ENCODE peak calls at places on chromosomes 2 and 18, in nine cellular contexts. H is fibroblast of pulmonary artery, R is GM10248, I is neural crest cell, A is upper lobe of left lung, T is NB4, X is pancreas, B is neural progenitor cell, G is bronchial epithelial cell. U is an unnamed sample.

GRCh38 chr2:38116762-38117161 is 40.8 kb upstream of the CYP1B1 start:
- DNase-seq in A (no peak), B (no peak), X (no peak), I (no peak), R (no peak), G (peak), H (peak), T (no peak), U (peak)

GRCh38 chr2:54952978-54953456 is 97.2 kb downstream of the RTN4 start:
- DNase-seq in R (no peak), X (no peak), H (no peak), B (no peak), A (no peak), G (peak), T (peak), I (no peak), U (no peak)

GRCh38 chr18:79386547-79386946 is 9.2 kb upstream of the NFATC1 start:
- DNase-seq in H (no peak), I (no peak), R (no peak), G (no peak), B (no peak), T (no peak), A (peak), X (no peak), U (no peak)

GRCh38 chr2:21431078-21431477 is 307.3 kb downstream of the TDRD15 start:
- DNase-seq in G (no peak), T (no peak), X (no peak), I (no peak), R (no peak), A (no peak), H (no peak), B (no peak), U (no peak)

GRCh38 chr2:70607121-70607551 is 53.5 kb upstream of the TGFA start:
- DNase-seq in A (no peak), T (no peak), H (no peak), I (no peak), G (no peak), X (no peak), R (no peak), B (no peak), U (no peak)

GRCh38 chr2:237627463-237628321 is at the start of gene LRRFIP1:
- DNase-seq in X (no peak), R (no peak), H (no peak), B (peak), G (no peak), T (no peak), I (no peak), A (peak), U (peak)

GRCh38 chr2:161033059-161033660 is 127.1 kb upstream of the TANK start:
- DNase-seq in T (no peak), I (no peak), B (no peak), R (no peak), H (no peak), G (no peak), A (no peak), X (no peak), U (no peak)

GRCh38 chr2:27370816-27371620 is 602 bp downstream of the SNX17 start:
- DNase-seq in H (peak), T (peak), I (no peak), A (peak), X (peak), G (peak), B (no peak), R (peak), U (peak)

GRCh38 chr2:142140434-142140845 is 9.6 kb upstream of the LRP1B start:
- DNase-seq in X (no peak), R (no peak), I (no peak), H (peak), A (no peak), G (peak), B (peak), T (peak), U (no peak)

GRCh38 chr2:234266952-234267351 is 216.4 kb downstream of the SPP2 start:
- DNase-seq in X (no peak), R (no peak), H (no peak), I (no peak), G (no peak), B (no peak), T (no peak), A (no peak), U (no peak)

GRCh38 chr2:24635181-24635580 is 144.1 kb downstream of the NCOA1 start:
- DNase-seq in R (no peak), X (no peak), B (no peak), I (no peak), T (no peak), A (no peak), G (no peak), H (peak), U (no peak)

GRCh38 chr2:16763493-16763899 is 97.9 kb upstream of the CYRIA start:
- DNase-seq in A (no peak), H (peak), R (no peak), B (no peak), X (no peak), G (peak), I (no peak), T (peak), U (no peak)

GRCh38 chr2:8458461-8459459 is 223.1 kb upstream of the ID2 start:
- DNase-seq in H (no peak), G (peak), A (no peak), R (no peak), B (no peak), X (no peak), T (no peak), I (no peak), U (no peak)

GRCh38 chr2:169704160-169704713 is 10.0 kb downstream of the PHOSPHO2 start:
- DNase-seq in R (no peak), T (no peak), H (no peak), A (no peak), X (no peak), B (no peak), I (no peak), G (no peak), U (no peak)

GRCh38 chr2:16774091-16774490 is 108.5 kb upstream of the CYRIA start:
- DNase-seq in X (no peak), H (peak), A (no peak), B (no peak), G (peak), I (no peak), R (no peak), T (no peak), U (no peak)

GRCh38 chr2:145230546-145230945 is 710.6 kb upstream of the ZEB2 start:
- DNase-seq in H (no peak), B (no peak), I (no peak), T (no peak), X (no peak), G (no peak), R (no peak), A (no peak), U (no peak)

GRCh38 chr2:169637620-169638019 is 53.5 kb downstream of the PPIG start:
- DNase-seq in H (peak), X (no peak), T (no peak), R (no peak), A (no peak), G (peak), I (no peak), B (no peak), U (peak)

GRCh38 chr2:94956797-94957391 is 68.6 kb upstream of the MAL start:
- DNase-seq in B (no peak), G (peak), T (peak), R (peak), A (no peak), I (peak), H (peak), X (no peak), U (peak)

GRCh38 chr18:54284967-54285785 is 15.9 kb downstream of the POLI start:
- DNase-seq in G (peak), T (no peak), I (no peak), A (no peak), X (no peak), B (no peak), H (peak), R (peak), U (peak)

GRCh38 chr2:121297217-121297830 is 12.3 kb upstream of the TFCP2L1 start:
- DNase-seq in H (peak), I (peak), R (no peak), T (peak), X (no peak), G (peak), A (no peak), B (peak), U (peak)

GRCh38 chr2:122033796-122034195 is 278.3 kb downstream of the TSN start:
- DNase-seq in I (no peak), G (no peak), A (no peak), T (no peak), B (no peak), R (no peak), X (no peak), H (no peak), U (no peak)

GRCh38 chr2:43311276-43311675 is 84.9 kb upstream of the ZFP36L2 start:
- DNase-seq in A (no peak), T (no peak), I (no peak), R (no peak), H (peak), G (peak), B (no peak), X (no peak), U (no peak)

GRCh38 chr2:8046849-8047248 is 635.0 kb upstream of the ID2 start:
- DNase-seq in I (no peak), R (no peak), H (no peak), G (no peak), A (no peak), B (no peak), T (no peak), X (no peak), U (no peak)

GRCh38 chr2:68027959-68028358 is 34.8 kb downstream of the C1D start:
- DNase-seq in I (no peak), X (no peak), A (no peak), B (no peak), T (no peak), R (no peak), G (no peak), H (no peak), U (no peak)

GRCh38 chr18:11857177-11857887 is 6.1 kb downstream of the CHMP1B start:
- DNase-seq in I (no peak), B (peak), T (peak), A (peak), X (peak), H (peak), G (peak), R (no peak), U (peak)

GRCh38 chr2:235061656-235062055 is 109.8 kb downstream of the SH3BP4 start:
- DNase-seq in X (no peak), R (no peak), T (no peak), A (no peak), H (no peak), B (no peak), G (no peak), I (no peak), U (no peak)

GRCh38 chr2:231928901-231929725 is 2.9 kb upstream of the NPPC start:
- DNase-seq in H (no peak), R (peak), T (no peak), X (no peak), A (peak), G (no peak), B (no peak), I (no peak), U (no peak)

GRCh38 chr2:120632796-120633646 is 102.6 kb upstream of the GLI2 start:
- DNase-seq in H (no peak), T (no peak), A (no peak), X (no peak), R (no peak), G (no peak), B (no peak), I (no peak), U (no peak)

DNA sequence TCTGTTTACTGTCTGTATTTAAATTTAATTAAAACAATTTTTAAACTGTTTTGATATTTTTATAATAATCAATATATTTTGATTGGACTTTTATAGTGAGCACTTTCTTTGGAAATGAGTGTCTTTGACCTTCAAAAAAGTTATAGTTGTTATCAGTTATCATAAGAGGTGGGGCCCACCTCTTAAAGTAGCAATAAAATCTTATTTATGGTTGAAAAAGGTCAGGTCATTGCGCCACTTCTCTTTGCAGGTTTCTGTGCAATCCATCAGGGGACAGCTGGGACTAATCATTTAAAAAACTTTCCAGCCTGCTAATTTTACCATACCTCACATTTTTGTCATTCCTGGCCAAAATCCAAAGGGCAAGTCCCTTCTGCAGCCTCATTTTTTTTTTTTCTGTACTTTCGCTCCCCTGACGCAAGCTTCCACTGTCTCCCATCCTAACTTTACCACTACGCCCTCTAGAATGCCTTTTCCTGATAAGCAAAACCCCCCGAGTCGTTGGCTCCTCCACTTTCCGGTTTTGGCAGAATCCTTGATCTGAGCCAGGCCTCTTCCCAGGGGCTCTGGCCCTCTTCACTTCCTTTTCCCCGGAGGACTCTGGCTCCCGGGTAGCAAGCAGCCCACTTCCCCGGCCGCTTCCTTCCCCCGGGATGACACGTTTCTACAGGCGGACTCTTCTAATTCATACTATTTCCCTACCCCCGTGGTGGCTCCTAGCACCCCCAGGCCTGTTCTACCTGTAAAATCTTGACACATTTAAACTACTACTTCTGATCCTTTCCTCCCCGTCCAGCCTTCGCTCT is 1.1 kb upstream of the SEH1L start:
- DNase-seq in G (peak), A (peak), I (no peak), R (no peak), T (peak), X (no peak), H (peak), B (peak), U (peak)
- TF ChIP-seq CTCF in G (peak), A (no peak), I (no peak), R (no peak), T (no peak), X (no peak), H (peak), B (no peak), U (no peak)

GRCh38 chr2:101151141-101151858 is at the start of gene TBC1D8:
- DNase-seq in R (peak), G (peak), B (peak), H (peak), A (peak), T (peak), X (peak), I (peak), U (peak)

GRCh38 chr2:101151859-101152194 is 645 bp upstream of the TBC1D8 start:
- DNase-seq in R (no peak), B (peak), T (no peak), I (no peak), H (no peak), A (no peak), X (no peak), G (no peak), U (no peak)

GRCh38 chr2:101153077-101153707 is 2.0 kb upstream of the TBC1D8 start:
- DNase-seq in R (no peak), H (no peak), B (no peak), A (no peak), G (no peak), T (no peak), X (no peak), I (no peak), U (no peak)

GRCh38 chr2:101153811-101154210 is 2.6 kb upstream of the TBC1D8 start:
- DNase-seq in G (no peak), A (no peak), R (no peak), I (no peak), B (no peak), T (no peak), H (no peak), X (no peak), U (no peak)

GRCh38 chr2:101152195-101153076 is 1.3 kb upstream of the TBC1D8 start:
- DNase-seq in I (no peak), B (peak), X (peak), T (peak), H (peak), G (peak), R (peak), A (peak), U (peak)
- TF ChIP-seq CTCF in I (peak), B (peak), X (no peak), T (peak), H (peak), G (peak), R (peak), A (peak), U (peak)

DNA sequence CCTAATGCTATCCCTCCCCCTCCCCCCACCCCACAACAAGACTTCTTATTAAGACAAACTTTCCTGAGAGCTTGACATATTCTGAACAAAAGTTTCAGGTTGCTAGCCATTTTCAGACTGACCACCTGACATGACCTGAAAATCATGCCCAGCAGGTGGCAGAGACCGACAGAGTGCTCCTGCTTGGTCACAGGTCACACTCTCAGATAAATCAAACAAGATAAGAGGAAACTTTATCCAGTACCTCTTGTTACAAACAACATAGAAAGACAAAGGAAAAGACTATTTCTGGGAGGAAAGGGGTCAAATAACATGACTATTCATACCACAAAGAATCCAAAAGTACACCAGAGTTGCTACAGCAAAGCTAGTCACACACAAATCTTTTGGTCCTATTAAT is 107.4 kb downstream of the TMEM200C start:
- DNase-seq in B (no peak), T (no peak), H (no peak), R (no peak), A (no peak), I (no peak), X (no peak), G (no peak), U (no peak)
- TF ChIP-seq CTCF in B (no peak), T (no peak), H (no peak), R (no peak), A (no peak), I (no peak), X (no peak), G (no peak), U (no peak)

DNA sequence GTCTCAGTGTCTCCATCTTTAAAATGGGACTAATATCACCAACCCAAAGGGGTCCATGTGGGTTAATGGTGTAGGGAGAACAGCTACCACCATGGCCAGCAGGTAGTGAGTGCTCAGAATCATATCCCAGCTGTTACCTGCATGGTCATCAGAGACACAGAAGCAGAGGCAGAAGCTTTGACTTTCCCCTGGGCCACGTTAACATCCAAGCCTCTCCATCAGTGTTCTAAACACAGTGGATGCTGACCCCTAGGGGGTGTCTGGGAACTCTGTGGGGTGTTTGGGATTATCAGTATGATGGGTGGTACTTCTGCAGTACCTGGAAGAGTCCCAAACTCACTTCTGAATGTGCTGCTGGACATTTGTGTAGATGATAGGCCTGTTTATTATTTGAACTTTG is 93.6 kb downstream of the GYPC start:
- DNase-seq in T (peak), A (no peak), B (no peak), R (no peak), X (no peak), H (peak), I (no peak), G (no peak), U (no peak)
- TF ChIP-seq CTCF in T (peak), A (no peak), B (peak), R (no peak), X (no peak), H (peak), I (no peak), G (no peak), U (no peak)

GRCh38 chr18:51446571-51447210 is 249.2 kb upstream of the MEX3C start:
- DNase-seq in R (no peak), I (no peak), T (no peak), G (no peak), H (no peak), X (no peak), A (no peak), B (no peak), U (no peak)

GRCh38 chr18:51447943-51448342 is 250.5 kb upstream of the MEX3C start:
- DNase-seq in G (no peak), A (no peak), T (no peak), I (no peak), H (no peak), B (no peak), X (peak), R (no peak), U (no peak)

GRCh38 chr18:51453594-51453993 is 256.1 kb upstream of the MEX3C start:
- DNase-seq in A (no peak), T (no peak), I (no peak), R (no peak), G (no peak), B (no peak), H (no peak), X (no peak), U (no peak)

GRCh38 chr18:51447351-51447896 is 249.9 kb upstream of the MEX3C start:
- DNase-seq in X (peak), G (peak), B (no peak), T (no peak), R (no peak), A (no peak), I (no peak), H (peak), U (no peak)

DNA sequence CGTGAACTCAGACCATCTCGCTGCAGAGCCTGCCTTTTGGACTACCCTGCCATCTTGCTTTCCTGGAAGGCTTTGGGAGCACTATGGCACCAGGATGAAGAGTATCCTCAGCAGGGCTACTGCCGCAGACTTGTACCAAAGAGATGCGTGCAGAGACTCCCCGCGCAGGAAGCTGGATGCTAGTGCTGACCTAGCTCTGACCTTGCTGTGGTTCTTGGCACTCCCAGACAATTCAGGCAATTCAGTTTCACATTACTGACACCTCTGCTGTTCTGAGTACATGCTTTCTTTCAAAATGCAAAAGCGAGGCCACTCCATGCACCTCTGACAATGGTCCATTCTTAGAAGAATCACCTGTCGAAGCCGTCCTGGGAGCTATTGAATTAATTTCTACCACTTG is 251.5 kb upstream of the MEX3C start:
- DNase-seq in G (no peak), I (no peak), R (no peak), A (no peak), B (no peak), T (no peak), H (peak), X (no peak), U (no peak)
- TF ChIP-seq CTCF in G (no peak), I (no peak), R (no peak), A (no peak), B (no peak), T (no peak), H (no peak), X (no peak), U (no peak)

GRCh38 chr18:59748628-59749360 is 51.6 kb upstream of the CCBE1 start:
- DNase-seq in A (no peak), B (no peak), H (peak), I (no peak), X (no peak), G (peak), T (no peak), R (no peak), U (peak)
- TF ChIP-seq CTCF in A (no peak), B (no peak), H (no peak), I (no peak), X (no peak), G (no peak), T (no peak), R (no peak), U (no peak)

GRCh38 chr18:13730486-13730885 is 4.0 kb downstream of the RNMT start:
- DNase-seq in G (no peak), A (no peak), T (no peak), R (no peak), B (no peak), X (no peak), I (no peak), H (no peak), U (no peak)

GRCh38 chr18:13726972-13727331 is 479 bp downstream of the RNMT start:
- DNase-seq in A (peak), H (peak), T (no peak), X (no peak), R (no peak), I (peak), B (peak), G (peak), U (peak)

GRCh38 chr18:13725566-13726227 is 661 bp downstream of the FAM210A start:
- DNase-seq in R (peak), G (no peak), H (peak), I (no peak), T (no peak), B (no peak), X (no peak), A (no peak), U (peak)

GRCh38 chr18:13726228-13726971 is at the start of the genes FAM210A and RNMT:
- DNase-seq in I (peak), A (peak), R (peak), T (peak), B (peak), H (peak), X (peak), G (peak), U (peak)
- TF ChIP-seq CTCF in I (no peak), A (peak), R (peak), T (no peak), B (peak), H (no peak), X (no peak), G (peak), U (peak)

U was measured in RWPE1.